ENCODE peak calls at places on chromosome 9, in four cellular contexts. D, P, N and T are unnamed samples. For H3K36me3, the result is how much of the 10 kb centered on the place peaks cover.

GRCh38 chr9:128819716-128820664 is 1.7 kb downstream of the ENDOG start:
- DNase-seq in P (peak), N (no peak), D (peak), T (no peak)

GRCh38 chr9:38026021-38026809 is 42.8 kb downstream of the SHB start:
- DNase-seq in P (peak), D (peak), N (no peak), T (no peak)

GRCh38 chr9:135019224-135019623 is 68.2 kb upstream of the OLFM1 start:
- DNase-seq in N (no peak), D (no peak), P (no peak), T (no peak)

GRCh38 chr9:37812773-37813379 is 12.3 kb downstream of the DCAF10 start:
- DNase-seq in N (no peak), P (no peak), D (no peak), T (no peak)

GRCh38 chr9:19231126-19232035 is 888 bp downstream of the DENND4C start:
- DNase-seq in N (peak), D (peak), P (peak), T (peak)

GRCh38 chr9:89477811-89478583 is 19.9 kb downstream of the SEMA4D start:
- DNase-seq in N (peak), P (no peak), D (peak), T (no peak)

GRCh38 chr9:34684145-34684544 is 6.9 kb downstream of the CCL19 start:
- DNase-seq in N (no peak), D (no peak), P (no peak), T (no peak)

GRCh38 chr9:97512966-97513560 is 11.6 kb downstream of the TMOD1 start:
- DNase-seq in N (no peak), P (no peak), D (no peak), T (no peak)

GRCh38 chr9:7342229-7342628 is 457.3 kb downstream of the DMAC1 start:
- DNase-seq in N (no peak), P (no peak), D (no peak), T (no peak)

GRCh38 chr9:73839471-73839870 is 657.7 kb upstream of the RORB start:
- DNase-seq in P (no peak), N (no peak), D (no peak), T (no peak)

GRCh38 chr9:650362-650761 is 191.1 kb upstream of the DMRT1 start:
- DNase-seq in D (no peak), P (no peak), N (no peak), T (peak)

GRCh38 chr9:72753261-72753893 is 199.5 kb downstream of the ALDH1A1 start:
- DNase-seq in P (no peak), N (no peak), D (no peak), T (no peak)

GRCh38 chr9:124284940-124285441 is 27.2 kb downstream of the NEK6 start:
- DNase-seq in D (peak), P (no peak), N (no peak), T (no peak)

GRCh38 chr9:77215874-77216273 is 38.5 kb downstream of the VPS13A start:
- DNase-seq in N (no peak), P (no peak), D (no peak), T (no peak)

GRCh38 chr9:114056527-114056926 is 21.6 kb downstream of the AMBP start:
- DNase-seq in P (no peak), N (no peak), D (no peak), T (no peak)

GRCh38 chr9:120265791-120266190 is 314.2 kb downstream of the CDK5RAP2 start:
- DNase-seq in P (no peak), N (no peak), D (no peak), T (no peak)

GRCh38 chr9:33311953-33312352 is 21.6 kb downstream of the NFX1 start:
- DNase-seq in P (no peak), D (no peak), N (no peak), T (no peak)

GRCh38 chr9:94949330-94949729 is 222.8 kb downstream of the AOPEP start:
- DNase-seq in P (no peak), N (no peak), D (no peak), T (no peak)

GRCh38 chr9:268616-269015 is 54.0 kb downstream of the DOCK8 start:
- DNase-seq in P (no peak), N (no peak), D (no peak), T (no peak)

DNA sequence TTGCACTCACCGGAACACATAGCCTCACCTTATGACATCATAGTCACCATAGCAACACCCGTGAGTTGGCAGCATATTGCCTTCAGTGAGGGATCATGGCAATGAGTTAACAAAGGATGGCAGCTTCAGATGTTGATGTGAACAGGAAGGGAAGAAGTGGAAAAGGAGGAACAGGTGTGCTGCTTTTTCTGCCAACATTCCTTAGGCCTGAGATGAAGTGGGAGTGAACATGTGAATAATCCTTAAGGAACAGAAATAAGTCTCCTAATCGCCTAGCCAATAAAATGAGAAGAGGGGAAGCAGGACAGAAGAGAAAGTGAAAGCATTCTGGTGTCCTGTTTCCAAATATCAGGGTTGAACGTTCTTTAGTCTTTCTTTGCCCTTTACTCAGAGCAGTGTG is 360.0 kb downstream of the BRINP1 start:
- DNase-seq in N (no peak), D (no peak), P (no peak), T (no peak)
- H3K36me3 ChIP-seq in N (under half), D (under half), P (under half), T (under half)

DNA sequence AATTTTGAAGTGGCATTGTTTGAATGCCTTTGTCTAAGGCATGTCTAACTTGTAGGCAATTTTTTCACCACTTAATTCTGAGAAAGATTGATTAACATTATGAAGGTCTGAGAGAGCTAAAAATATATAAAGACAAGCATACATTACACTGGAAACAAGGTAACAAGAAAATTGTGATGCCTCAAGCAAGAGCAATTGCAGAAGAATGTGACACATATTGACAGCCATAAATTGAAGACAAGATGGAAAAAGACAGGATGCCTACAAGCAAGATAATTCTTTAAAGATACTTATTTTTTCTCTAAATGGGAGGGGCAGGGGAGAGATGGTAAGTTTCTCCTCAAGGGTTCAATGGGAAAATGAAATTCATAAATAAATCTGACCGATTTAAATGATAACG is 103.1 kb upstream of the CYLC2 start:
- DNase-seq in P (no peak), D (no peak), N (no peak), T (no peak)
- TF ChIP-seq POLR2AphosphoS5 in P (no peak), D (no peak), N (no peak), T (no peak)

DNA sequence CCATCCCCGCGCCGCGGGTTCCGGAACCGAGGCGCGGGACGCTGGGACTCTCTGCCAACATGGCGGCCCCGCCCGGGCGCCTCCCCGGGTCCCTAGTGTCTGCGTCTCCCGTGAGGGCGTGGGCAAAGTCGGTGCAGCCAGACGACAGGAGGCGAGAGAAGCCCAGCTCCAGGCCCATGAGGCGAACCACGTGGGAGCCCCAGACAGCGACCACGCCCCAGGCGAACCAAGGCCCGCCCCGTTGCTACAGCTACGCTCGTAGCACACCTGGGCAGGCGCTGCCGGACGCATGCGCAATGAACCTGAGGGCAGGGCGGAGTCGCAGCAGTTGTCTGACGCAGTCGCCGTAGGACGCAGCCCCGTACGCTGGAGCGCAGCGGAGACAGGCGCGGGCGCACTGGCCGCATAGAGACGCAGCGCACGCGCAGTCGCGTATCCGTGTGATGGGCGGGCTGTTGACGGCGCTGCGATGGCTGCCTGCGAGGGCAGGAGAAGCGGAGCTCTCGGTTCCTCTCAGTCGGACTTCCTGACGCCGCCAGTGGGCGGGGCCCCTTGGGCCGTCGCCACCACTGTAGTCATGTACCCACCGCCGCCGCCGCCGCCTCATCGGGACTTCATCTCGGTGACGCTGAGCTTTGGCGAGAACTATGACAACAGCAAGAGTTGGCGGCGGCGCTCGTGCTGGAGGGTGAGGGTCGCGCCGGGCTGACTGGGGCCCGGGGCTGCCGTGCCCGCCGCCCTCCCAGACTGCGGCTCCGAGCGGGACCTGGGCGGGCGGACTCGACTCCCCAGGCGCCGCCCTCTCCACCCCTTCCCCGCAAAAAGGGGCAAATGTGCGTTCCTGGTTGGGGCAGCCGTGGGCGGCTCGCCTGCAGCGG is at the start of gene MAN1B1:
- DNase-seq in P (peak), D (peak), N (peak), T (peak)
- TF ChIP-seq EP300 in P (no peak), D (no peak), N (no peak), T (no peak)

GRCh38 chr9:133262226-133262625 is 12.8 kb downstream of the ABO start:
- DNase-seq in N (no peak), D (no peak), P (no peak), T (no peak)

GRCh38 chr9:133261103-133261752 is 13.8 kb downstream of the ABO start:
- DNase-seq in D (peak), N (no peak), P (no peak), T (no peak)

GRCh38 chr9:133261753-133262120 is 13.3 kb downstream of the ABO start:
- DNase-seq in N (no peak), P (no peak), D (peak), T (no peak)

GRCh38 chr9:133263557-133263956 is 11.4 kb downstream of the ABO start:
- DNase-seq in D (no peak), N (no peak), P (no peak), T (no peak)

DNA sequence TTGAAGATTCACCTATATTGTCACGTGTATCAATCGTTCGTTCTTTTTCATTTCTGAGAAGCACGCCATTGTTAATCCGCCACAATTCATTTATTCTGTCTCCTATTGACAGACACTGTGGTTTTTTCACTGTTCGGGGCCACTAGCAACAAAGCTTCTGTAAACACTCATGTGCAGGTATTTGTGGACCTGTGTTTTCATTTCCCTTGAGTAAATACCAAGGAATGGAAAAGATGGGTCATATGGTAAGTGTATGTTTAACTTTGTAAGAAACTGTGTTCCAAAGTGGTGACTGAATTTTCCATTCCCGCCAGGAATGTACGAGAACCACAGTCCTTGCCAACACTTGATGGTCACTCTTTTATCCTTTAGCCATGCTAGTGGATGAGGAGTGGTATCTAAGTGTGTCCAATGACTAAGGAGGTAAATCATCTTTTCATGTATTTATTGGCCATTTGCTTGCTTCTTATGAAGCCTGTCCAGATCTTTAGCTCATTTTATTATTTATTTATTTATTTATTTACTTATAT is 10.7 kb downstream of the ABO start:
- DNase-seq in D (no peak), N (peak), P (no peak), T (no peak)
- H3K36me3 ChIP-seq in D (under half), N (under half), P (under half), T (under half)